ENCODE peak calls at places on chromosomes 13 and 19, in ten cellular contexts. I is colonic mucosa, U is left lung, R is transverse colon, K is nephron progenitor cell, T is tibial artery, D is ascending aorta, P is cardiac fibroblast, O is activated B cell treated with CpG ODN at 0.5 μM for 24 hours, W is fibroblast of mammary gland. Z is an unnamed sample.

GRCh38 chr13:31037351-31037750 is 104.9 kb downstream of the TEX26 start:
- DNase-seq in I (no peak), U (no peak), R (no peak), K (no peak), T (no peak), D (no peak), P (no peak), O (no peak), W (no peak), Z (no peak)

GRCh38 chr13:103542648-103543047 is 476.4 kb upstream of the SLC10A2 start:
- DNase-seq in I (no peak), U (no peak), R (no peak), K (no peak), T (no peak), D (no peak), P (no peak), O (no peak), W (no peak), Z (no peak)

GRCh38 chr19:45641274-45642105 is 2.3 kb upstream of the EML2 start:
- DNase-seq in I (peak; percentile 97), U (peak; percentile 90), R (peak; percentile 94), K (peak; percentile 91), T (peak; percentile 69), D (peak; percentile 55), P (peak; percentile 84), O (peak; percentile 72), W (peak; percentile 68), Z (peak; percentile 59)

GRCh38 chr19:2170219-2170618 is 6.5 kb downstream of the DOT1L start:
- DNase-seq in I (no peak), U (no peak), R (no peak), K (peak; percentile 60), T (no peak), D (no peak), P (no peak), O (no peak), W (no peak), Z (no peak)

GRCh38 chr19:6271721-6272410 is 7.9 kb downstream of the MLLT1 start:
- DNase-seq in I (peak; percentile 58), U (peak; percentile 84), R (peak; percentile 64), K (no peak), T (peak; percentile 83), D (no peak), P (peak; percentile 92), O (no peak), W (peak; percentile 67), Z (no peak)

GRCh38 chr13:91286317-91286716 is 61.2 kb upstream of the MIR17HG start:
- DNase-seq in I (no peak), U (no peak), R (no peak), K (no peak), T (no peak), D (no peak), P (no peak), O (no peak), W (no peak), Z (no peak)

GRCh38 chr13:75432811-75433244 is 49.1 kb downstream of the TBC1D4 start:
- DNase-seq in I (no peak), U (no peak), R (no peak), K (no peak), T (no peak), D (no peak), P (no peak), O (no peak), W (no peak), Z (no peak)

GRCh38 chr19:17136026-17136425 is 60.4 kb downstream of the MYO9B start:
- DNase-seq in I (no peak), U (no peak), R (no peak), K (no peak), T (no peak), D (no peak), P (no peak), O (no peak), W (no peak), Z (no peak)

GRCh38 chr19:2126879-2127518 is 24.4 kb downstream of the AP3D1 start:
- DNase-seq in I (no peak), U (no peak), R (no peak), K (no peak), T (no peak), D (no peak), P (no peak), O (no peak), W (no peak), Z (no peak)

GRCh38 chr19:51798958-51799310 is 4.0 kb downstream of the FPR3 start:
- DNase-seq in I (no peak), U (no peak), R (peak; percentile 11), K (no peak), T (peak; percentile 42), D (no peak), P (no peak), O (no peak), W (no peak), Z (no peak)

GRCh38 chr19:51800849-51801244 is 5.9 kb downstream of the FPR3 start:
- DNase-seq in I (no peak), U (no peak), R (no peak), K (no peak), T (no peak), D (no peak), P (peak; percentile 72), O (no peak), W (no peak), Z (no peak)

GRCh38 chr19:51799998-51800848 is 5.3 kb downstream of the FPR3 start:
- DNase-seq in I (no peak), U (no peak), R (no peak), K (no peak), T (peak; percentile 75), D (no peak), P (peak; percentile 99), O (no peak), W (peak; percentile 61), Z (no peak)

GRCh38 chr19:51798127-51798526 is 3.2 kb downstream of the FPR3 start:
- DNase-seq in I (no peak), U (no peak), R (no peak), K (no peak), T (no peak), D (no peak), P (no peak), O (no peak), W (no peak), Z (no peak)

DNA sequence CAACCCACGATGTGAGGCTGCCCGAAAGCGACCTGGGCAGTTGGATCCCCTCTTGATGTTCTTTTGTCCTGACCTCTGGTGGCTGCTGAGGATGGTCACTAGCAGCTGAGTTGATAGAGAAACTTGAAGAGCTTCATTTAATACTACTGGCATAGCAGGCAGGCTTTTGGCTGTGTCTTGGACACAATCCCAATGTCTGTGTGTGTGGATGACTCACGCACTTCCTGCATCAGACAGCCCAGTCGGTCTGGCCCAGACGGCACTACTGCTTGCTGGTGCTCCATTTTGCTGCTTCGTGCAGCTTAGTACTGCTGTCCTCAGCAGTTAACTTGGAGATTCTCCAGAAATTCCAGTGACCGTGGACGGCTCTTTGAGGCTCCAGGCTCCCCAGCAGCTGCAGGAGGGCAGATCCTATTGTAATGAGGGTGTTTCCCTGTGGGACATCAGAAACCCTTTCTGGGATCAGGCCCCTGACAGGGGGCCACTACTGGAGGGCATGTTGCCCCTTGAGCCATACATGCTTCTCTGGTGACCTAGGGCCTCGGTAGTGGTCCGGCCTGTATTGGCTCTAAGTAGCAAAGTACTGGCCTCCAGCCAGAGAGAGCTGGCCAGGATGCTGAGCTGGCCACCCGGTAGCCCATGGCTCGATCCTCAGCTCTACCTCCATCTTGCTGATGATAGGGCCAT is 4.5 kb downstream of the FPR3 start:
- DNase-seq in I (peak; percentile 46), U (no peak), R (peak; percentile 58), K (no peak), T (peak; percentile 90), D (peak; percentile 67), P (peak; percentile 100), O (no peak), W (peak; percentile 97), Z (no peak)
- TF ChIP-seq CTCF in I (no peak), U (no peak), R (no peak), K (no peak), T (no peak), D (no peak), P (no peak), O (no peak), W (peak; percentile 5), Z (no peak)

GRCh38 chr13:33388254-33388998 is 102.9 kb upstream of the STARD13 start:
- DNase-seq in I (peak; percentile 34), U (no peak), R (no peak), K (no peak), T (no peak), D (no peak), P (no peak), O (no peak), W (no peak), Z (no peak)
- TF ChIP-seq CTCF in I (no peak), U (no peak), R (peak; percentile 19), K (no peak), T (no peak), D (no peak), P (no peak), O (no peak), W (peak; percentile 7), Z (no peak)

DNA sequence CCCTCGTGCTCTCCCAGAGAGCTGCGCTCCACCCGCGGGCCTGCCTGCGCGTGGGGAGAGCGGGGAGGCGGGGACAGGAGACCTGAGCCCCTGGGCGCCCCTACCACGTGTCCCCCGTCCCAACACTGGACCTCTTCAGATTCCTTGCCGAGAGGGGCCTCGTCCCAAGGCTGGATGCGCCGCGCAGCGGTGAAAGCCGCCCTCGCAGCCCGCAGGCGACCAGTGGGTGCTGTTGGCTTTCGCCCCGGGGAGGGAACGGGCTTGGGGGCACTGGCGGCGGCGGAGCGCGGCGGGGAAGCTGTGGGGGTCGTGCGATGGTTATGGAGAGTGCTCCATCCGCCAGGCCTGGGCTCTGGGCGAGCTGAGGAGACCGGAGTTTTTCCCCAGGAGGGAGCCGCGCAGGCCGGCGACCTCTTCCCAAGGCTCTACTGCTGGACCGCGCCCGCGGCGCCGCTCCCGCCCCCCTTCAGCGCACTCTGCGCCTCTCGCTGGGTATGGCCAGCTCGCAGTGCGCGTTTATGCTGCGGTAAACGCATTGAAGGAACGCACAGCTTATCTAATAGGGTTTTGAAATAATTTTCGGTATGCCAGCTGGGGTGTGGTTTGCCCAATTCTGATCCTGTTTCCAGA is 17.2 kb upstream of the RNF17 start:
- DNase-seq in I (no peak), U (no peak), R (no peak), K (peak; percentile 70), T (no peak), D (no peak), P (no peak), O (no peak), W (no peak), Z (peak; percentile 67)
- TF ChIP-seq CTCF in I (no peak), U (no peak), R (no peak), K (peak; percentile 38), T (no peak), D (no peak), P (no peak), O (no peak), W (no peak), Z (peak; percentile 31)

DNA sequence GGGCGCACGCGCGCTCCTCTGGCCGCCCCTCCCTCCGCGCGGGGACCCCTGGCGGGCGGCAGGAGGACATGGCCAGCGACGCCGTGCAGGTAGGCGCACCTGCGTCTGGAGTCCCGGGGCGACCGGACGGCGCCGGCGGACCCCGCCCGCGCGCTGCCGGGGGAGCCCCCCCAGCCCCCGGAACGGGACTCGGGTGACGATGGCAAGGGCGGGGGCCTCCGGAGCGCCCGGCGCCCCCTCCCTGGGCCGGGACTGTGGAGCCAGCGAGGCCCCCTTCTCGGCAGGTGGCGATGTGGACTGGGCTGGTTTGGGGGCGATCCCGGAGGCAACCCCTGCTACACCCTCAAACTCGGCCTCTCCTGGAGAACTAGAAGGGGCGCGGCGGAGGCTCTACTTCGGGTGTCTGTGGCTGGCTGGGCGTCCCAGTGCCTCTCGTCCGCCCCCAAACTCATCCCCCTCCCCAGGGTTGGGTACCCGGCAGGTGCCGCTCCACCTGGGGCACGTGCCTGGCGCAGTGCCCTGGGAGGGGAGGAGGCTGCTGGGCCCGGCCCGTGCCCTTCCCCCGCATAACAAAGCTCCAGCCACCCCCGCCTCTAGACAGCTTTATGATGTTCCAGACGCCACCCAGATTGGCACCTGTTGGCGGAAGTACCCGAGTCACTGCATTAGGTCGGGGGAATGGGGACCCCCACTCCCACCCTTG is 499 bp downstream of the PKN1 start:
- DNase-seq in I (peak; percentile 80), U (peak; percentile 82), R (peak; percentile 75), K (no peak), T (no peak), D (no peak), P (no peak), O (peak; percentile 45), W (no peak), Z (no peak)
- TF ChIP-seq CTCF in I (no peak), U (no peak), R (no peak), K (no peak), T (no peak), D (no peak), P (no peak), O (no peak), W (no peak), Z (no peak)